ENCODE peak calls at places on chromosomes 11 and 22, in four cellular contexts. One of them, this sample, is unnamed.

GRCh38 chr11:63769719-63770443 is 1.3 kb upstream of the ZFTA start:
- DNase-seq in neural crest cell: peak; percentile 7
- DNase-seq in stomach: no peak
- DNase-seq in heart left ventricle: no peak
- DNase-seq in this sample: no peak

GRCh38 chr11:65646921-65647701 is 9.2 kb downstream of the SIPA1 start:
- DNase-seq in neural crest cell: no peak
- DNase-seq in stomach: peak; percentile 78
- DNase-seq in heart left ventricle: no peak
- DNase-seq in this sample: no peak

GRCh38 chr11:83724704-83725114 is 438.5 kb upstream of the CCDC90B start:
- DNase-seq in neural crest cell: no peak
- DNase-seq in stomach: peak; percentile 78
- DNase-seq in heart left ventricle: no peak
- DNase-seq in this sample: no peak

GRCh38 chr11:122850076-122850631 is 11.9 kb downstream of the CRTAM start:
- DNase-seq in neural crest cell: no peak
- DNase-seq in stomach: no peak
- DNase-seq in heart left ventricle: no peak
- DNase-seq in this sample: no peak

GRCh38 chr11:77412814-77413213 is 61.1 kb downstream of the PAK1 start:
- DNase-seq in neural crest cell: no peak
- DNase-seq in stomach: no peak
- DNase-seq in heart left ventricle: no peak
- DNase-seq in this sample: no peak

GRCh38 chr11:117217141-117217609 is 14.7 kb downstream of the PCSK7 start:
- DNase-seq in neural crest cell: no peak
- DNase-seq in stomach: no peak
- DNase-seq in heart left ventricle: no peak
- DNase-seq in this sample: no peak

GRCh38 chr11:67298786-67299185 is 4.5 kb upstream of the SSH3 start:
- DNase-seq in neural crest cell: no peak
- DNase-seq in stomach: no peak
- DNase-seq in heart left ventricle: no peak
- DNase-seq in this sample: no peak

GRCh38 chr11:70474710-70475109 is 76.4 kb downstream of the CTTN start:
- DNase-seq in neural crest cell: no peak
- DNase-seq in stomach: no peak
- DNase-seq in heart left ventricle: peak; percentile 40
- DNase-seq in this sample: no peak

GRCh38 chr22:43881091-43882061 is 10.4 kb downstream of the PNPLA5 start:
- DNase-seq in neural crest cell: no peak
- DNase-seq in stomach: no peak
- DNase-seq in heart left ventricle: no peak
- DNase-seq in this sample: no peak

GRCh38 chr22:43802897-43803495 is 9.1 kb downstream of the EFCAB6 start:
- DNase-seq in neural crest cell: no peak
- DNase-seq in stomach: no peak
- DNase-seq in heart left ventricle: no peak
- DNase-seq in this sample: no peak

GRCh38 chr11:61828629-61829407 is 718 bp downstream of the FADS2 start:
- DNase-seq in neural crest cell: peak; percentile 35
- DNase-seq in stomach: no peak
- DNase-seq in heart left ventricle: peak; percentile 76
- DNase-seq in this sample: peak; percentile 72

GRCh38 chr22:23565288-23565941 is 14.7 kb downstream of the IGLL1 start:
- DNase-seq in neural crest cell: peak; percentile 31
- DNase-seq in stomach: no peak
- DNase-seq in heart left ventricle: no peak
- DNase-seq in this sample: no peak

GRCh38 chr11:129720156-129720555 is 95.5 kb upstream of the TMEM45B start:
- DNase-seq in neural crest cell: no peak
- DNase-seq in stomach: no peak
- DNase-seq in heart left ventricle: no peak
- DNase-seq in this sample: no peak

GRCh38 chr11:2159536-2160413 is 1.2 kb downstream of the INS start:
- DNase-seq in neural crest cell: no peak
- DNase-seq in stomach: no peak
- DNase-seq in heart left ventricle: no peak
- DNase-seq in this sample: no peak

GRCh38 chr11:47979378-47980092 is 824 bp upstream of the PTPRJ start:
- DNase-seq in neural crest cell: no peak
- DNase-seq in stomach: no peak
- DNase-seq in heart left ventricle: no peak
- DNase-seq in this sample: no peak

GRCh38 chr11:35873721-35874120 is 70.1 kb upstream of the LDLRAD3 start:
- DNase-seq in neural crest cell: no peak
- DNase-seq in stomach: no peak
- DNase-seq in heart left ventricle: no peak
- DNase-seq in this sample: no peak

GRCh38 chr11:15688351-15688792 is 573.6 kb downstream of the INSC start:
- DNase-seq in neural crest cell: peak; percentile 48
- DNase-seq in stomach: no peak
- DNase-seq in heart left ventricle: peak; percentile 68
- DNase-seq in this sample: no peak

GRCh38 chr11:65894034-65894591 is 3.6 kb downstream of the CCDC85B start:
- DNase-seq in neural crest cell: no peak
- DNase-seq in stomach: no peak
- DNase-seq in heart left ventricle: peak; percentile 81
- DNase-seq in this sample: no peak

GRCh38 chr22:19745155-19746133 is 15.1 kb upstream of the TBX1 start:
- DNase-seq in neural crest cell: no peak
- DNase-seq in stomach: no peak
- DNase-seq in heart left ventricle: peak; percentile 78
- DNase-seq in this sample: no peak

GRCh38 chr11:22656128-22656527 is 10.3 kb upstream of the GAS2 start:
- DNase-seq in neural crest cell: no peak
- DNase-seq in stomach: no peak
- DNase-seq in heart left ventricle: no peak
- DNase-seq in this sample: no peak

GRCh38 chr11:126461096-126461440 is 105.6 kb downstream of the ST3GAL4 start:
- DNase-seq in neural crest cell: no peak
- DNase-seq in stomach: no peak
- DNase-seq in heart left ventricle: peak; percentile 37
- DNase-seq in this sample: no peak

GRCh38 chr11:57506522-57506921 is 9.0 kb downstream of the SLC43A1 start:
- DNase-seq in neural crest cell: no peak
- DNase-seq in stomach: no peak
- DNase-seq in heart left ventricle: no peak
- DNase-seq in this sample: no peak

GRCh38 chr11:128133501-128133900 is 453.9 kb downstream of the ETS1 start:
- DNase-seq in neural crest cell: no peak
- DNase-seq in stomach: no peak
- DNase-seq in heart left ventricle: no peak
- DNase-seq in this sample: no peak

GRCh38 chr11:72338741-72339140 is 94.8 kb upstream of the PHOX2A start:
- DNase-seq in neural crest cell: no peak
- DNase-seq in stomach: no peak
- DNase-seq in heart left ventricle: no peak
- DNase-seq in this sample: no peak

GRCh38 chr22:22687638-22688500 is 43.5 kb downstream of the GGTLC2 start:
- DNase-seq in neural crest cell: peak; percentile 24
- DNase-seq in stomach: peak; percentile 34
- DNase-seq in heart left ventricle: no peak
- DNase-seq in this sample: peak; percentile 51

GRCh38 chr22:20446383-20446970 is 8.9 kb upstream of the SCARF2 start:
- DNase-seq in neural crest cell: no peak
- DNase-seq in stomach: no peak
- DNase-seq in heart left ventricle: peak; percentile 30
- DNase-seq in this sample: no peak

GRCh38 chr11:70440206-70440605 is 41.9 kb downstream of the CTTN start:
- DNase-seq in neural crest cell: no peak
- DNase-seq in stomach: no peak
- DNase-seq in heart left ventricle: no peak
- DNase-seq in this sample: no peak

GRCh38 chr22:23401111-23401909 is 178.8 kb downstream of the IGLL1 start:
- DNase-seq in neural crest cell: no peak
- DNase-seq in stomach: no peak
- DNase-seq in heart left ventricle: no peak
- DNase-seq in this sample: no peak

GRCh38 chr11:121300313-121300971 is 7.9 kb downstream of the SC5D start:
- DNase-seq in neural crest cell: no peak
- DNase-seq in stomach: no peak
- DNase-seq in heart left ventricle: no peak
- DNase-seq in this sample: no peak

GRCh38 chr11:119712459-119713360 is 16.3 kb downstream of the NECTIN1 start:
- DNase-seq in neural crest cell: no peak
- DNase-seq in stomach: no peak
- DNase-seq in heart left ventricle: peak; percentile 23
- DNase-seq in this sample: no peak

GRCh38 chr11:5107285-5107684 is 30.9 kb downstream of the OR52A5 start:
- DNase-seq in neural crest cell: no peak
- DNase-seq in stomach: no peak
- DNase-seq in heart left ventricle: no peak
- DNase-seq in this sample: no peak

DNA sequence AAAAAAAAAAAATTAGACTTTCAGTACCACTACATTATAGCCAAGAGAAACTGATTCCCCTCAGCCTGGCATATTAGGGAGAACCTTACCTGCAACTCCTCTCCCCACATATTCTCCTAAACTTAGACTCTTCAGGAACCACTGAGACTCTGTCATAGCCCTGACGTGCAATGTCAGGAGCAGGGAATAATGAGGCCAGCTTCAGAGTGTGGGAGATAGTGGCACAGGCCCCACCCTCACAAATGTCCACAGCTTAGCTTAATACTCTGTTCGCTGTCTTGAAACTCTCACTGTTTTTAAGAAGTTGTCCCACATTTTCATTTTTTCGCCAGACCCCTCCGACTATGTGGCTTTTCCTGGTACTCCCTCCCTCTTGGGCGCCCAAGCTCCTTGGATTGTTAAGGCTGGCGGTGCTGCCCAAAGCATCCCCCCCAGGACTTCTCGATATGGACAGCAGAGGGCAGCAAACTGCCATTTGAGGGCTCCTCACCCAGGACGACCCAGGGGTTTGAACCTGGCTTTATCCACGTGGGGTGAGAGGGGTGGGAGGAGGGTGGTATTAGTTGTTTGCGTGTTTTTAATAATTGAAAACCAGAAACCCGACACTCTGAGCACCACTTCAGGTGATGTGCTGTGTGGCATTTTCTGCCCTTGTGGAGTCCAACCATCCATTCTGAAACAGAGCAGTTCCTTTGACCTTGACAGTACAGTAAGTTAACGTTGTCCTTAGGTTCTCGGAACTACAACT is 45.2 kb upstream of the RASSF10 start:
- DNase-seq in neural crest cell: peak; percentile 81
- DNase-seq in stomach: peak; percentile 79
- DNase-seq in heart left ventricle: peak; percentile 69
- DNase-seq in this sample: peak; percentile 83
- TF ChIP-seq CTCF in neural crest cell: peak; percentile 96
- TF ChIP-seq CTCF in stomach: peak; percentile 85
- TF ChIP-seq CTCF in heart left ventricle: peak; percentile 92
- TF ChIP-seq CTCF in this sample: peak; percentile 87

GRCh38 chr11:81569999-81570398 is 1163.7 kb downstream of the FAM181B start:
- DNase-seq in neural crest cell: no peak
- DNase-seq in stomach: no peak
- DNase-seq in heart left ventricle: no peak
- DNase-seq in this sample: no peak
- TF ChIP-seq CTCF in neural crest cell: peak; percentile 37
- TF ChIP-seq CTCF in stomach: no peak
- TF ChIP-seq CTCF in heart left ventricle: no peak
- TF ChIP-seq CTCF in this sample: peak; percentile 30

DNA sequence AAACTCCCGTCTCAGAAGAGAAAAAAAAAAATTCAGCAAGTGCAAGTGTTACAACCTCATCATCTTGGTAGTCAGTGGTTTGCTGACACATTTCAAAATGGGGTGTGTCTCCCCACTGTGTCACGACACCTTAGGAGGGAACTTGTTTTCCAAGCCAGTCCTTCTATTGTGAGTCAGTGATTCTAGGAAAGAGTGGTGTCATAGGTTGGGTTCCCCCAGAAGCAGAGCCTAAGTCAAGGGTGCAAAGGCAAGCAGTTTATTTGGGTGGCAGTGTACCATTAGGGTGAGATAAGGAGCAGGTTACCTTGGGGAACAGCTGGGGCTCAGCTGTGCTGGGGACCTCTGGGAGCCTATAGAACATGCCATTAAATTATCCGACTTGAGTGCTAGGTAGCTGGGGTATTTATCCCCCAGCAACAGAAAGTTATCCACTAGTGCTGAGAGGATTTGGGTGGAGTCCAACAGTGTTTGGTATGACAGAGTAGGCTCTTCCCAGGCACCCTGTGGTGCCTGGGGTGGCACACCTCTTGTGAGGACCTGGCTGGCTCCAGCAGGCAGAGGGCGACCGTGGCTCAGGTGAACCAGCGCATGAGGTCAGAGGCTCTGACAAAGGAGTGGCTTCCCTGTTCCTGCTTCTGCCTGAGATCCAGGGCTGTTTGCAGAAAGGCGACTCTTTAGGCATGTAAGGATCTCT is 41.7 kb downstream of the KIAA1671 start:
- DNase-seq in neural crest cell: no peak
- DNase-seq in stomach: peak; percentile 58
- DNase-seq in heart left ventricle: no peak
- DNase-seq in this sample: no peak
- TF ChIP-seq CTCF in neural crest cell: no peak
- TF ChIP-seq CTCF in stomach: no peak
- TF ChIP-seq CTCF in heart left ventricle: no peak
- TF ChIP-seq CTCF in this sample: no peak

GRCh38 chr22:45865561-45866397 is 111.2 kb downstream of the WNT7B start:
- DNase-seq in neural crest cell: no peak
- DNase-seq in stomach: peak; percentile 20
- DNase-seq in heart left ventricle: no peak
- DNase-seq in this sample: no peak

GRCh38 chr22:45868586-45869443 is 108.1 kb downstream of the WNT7B start:
- DNase-seq in neural crest cell: no peak
- DNase-seq in stomach: peak; percentile 20
- DNase-seq in heart left ventricle: peak; percentile 51
- DNase-seq in this sample: no peak

GRCh38 chr22:45867906-45868555 is 108.9 kb downstream of the WNT7B start:
- DNase-seq in neural crest cell: no peak
- DNase-seq in stomach: no peak
- DNase-seq in heart left ventricle: peak; percentile 51
- DNase-seq in this sample: no peak

GRCh38 chr22:45866398-45867117 is 110.4 kb downstream of the WNT7B start:
- DNase-seq in neural crest cell: no peak
- DNase-seq in stomach: peak; percentile 20
- DNase-seq in heart left ventricle: no peak
- DNase-seq in this sample: no peak

GRCh38 chr22:45867118-45867905 is 109.7 kb downstream of the WNT7B start:
- DNase-seq in neural crest cell: peak; percentile 44
- DNase-seq in stomach: peak; percentile 23
- DNase-seq in heart left ventricle: peak; percentile 66
- DNase-seq in this sample: no peak
- TF ChIP-seq CTCF in neural crest cell: peak; percentile 46
- TF ChIP-seq CTCF in stomach: no peak
- TF ChIP-seq CTCF in heart left ventricle: peak; percentile 29
- TF ChIP-seq CTCF in this sample: no peak

DNA sequence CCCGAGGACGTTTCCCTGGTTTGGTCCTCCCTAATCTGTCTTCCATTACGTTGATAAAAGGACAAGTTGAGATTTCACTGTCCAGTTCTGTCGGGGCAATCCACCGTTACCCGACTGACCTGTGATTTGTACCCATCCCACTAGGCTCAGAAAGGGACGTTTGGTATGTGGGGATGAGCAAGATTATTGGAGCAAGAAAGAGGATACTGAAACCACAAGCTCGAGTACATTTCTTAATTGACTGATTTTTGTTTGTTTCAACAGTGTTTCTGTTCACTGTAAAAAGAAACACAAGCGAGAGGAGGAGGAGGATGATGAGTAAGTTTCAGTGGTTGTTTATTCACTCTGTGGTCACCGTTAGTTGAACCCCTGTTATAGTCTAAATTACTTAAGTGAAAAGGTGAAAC is 969 bp downstream of the CCDC117 start:
- DNase-seq in neural crest cell: no peak
- DNase-seq in stomach: no peak
- DNase-seq in heart left ventricle: no peak
- DNase-seq in this sample: no peak
- TF ChIP-seq CTCF in neural crest cell: no peak
- TF ChIP-seq CTCF in stomach: no peak
- TF ChIP-seq CTCF in heart left ventricle: no peak
- TF ChIP-seq CTCF in this sample: no peak

This sample was measured in mesothelial cell of epicardium.